ENCODE peak calls at places on chromosome 1, in eight cellular contexts. One of them, this sample, is unnamed.

GRCh38 chr1:6795661-6796060 is 10.4 kb downstream of the CAMTA1 start:
- DNase-seq in choroid plexus epithelial cell: peak; percentile 76
- DNase-seq in epithelial cell of proximal tubule: no peak
- DNase-seq in thoracic aorta: no peak
- DNase-seq in cardiac muscle cell: no peak
- DNase-seq in sigmoid colon: no peak
- DNase-seq in astrocyte: peak; percentile 94
- DNase-seq in stomach: no peak
- DNase-seq in this sample: no peak

GRCh38 chr1:91736999-91737615 is 148.8 kb downstream of the TGFBR3 start:
- DNase-seq in choroid plexus epithelial cell: peak; percentile 74
- DNase-seq in epithelial cell of proximal tubule: peak; percentile 92
- DNase-seq in thoracic aorta: peak; percentile 13
- DNase-seq in cardiac muscle cell: peak; percentile 82
- DNase-seq in sigmoid colon: peak; percentile 81
- DNase-seq in astrocyte: peak; percentile 87
- DNase-seq in stomach: no peak
- DNase-seq in this sample: no peak

GRCh38 chr1:876428-876827 is 47.3 kb upstream of the SAMD11 start:
- DNase-seq in choroid plexus epithelial cell: no peak
- DNase-seq in epithelial cell of proximal tubule: no peak
- DNase-seq in thoracic aorta: no peak
- DNase-seq in cardiac muscle cell: no peak
- DNase-seq in sigmoid colon: no peak
- DNase-seq in astrocyte: no peak
- DNase-seq in stomach: no peak
- DNase-seq in this sample: no peak

GRCh38 chr1:160217466-160218165 is 12.4 kb downstream of the PEA15 start:
- DNase-seq in choroid plexus epithelial cell: no peak
- DNase-seq in epithelial cell of proximal tubule: no peak
- DNase-seq in thoracic aorta: no peak
- DNase-seq in cardiac muscle cell: no peak
- DNase-seq in sigmoid colon: no peak
- DNase-seq in astrocyte: no peak
- DNase-seq in stomach: peak; percentile 49
- DNase-seq in this sample: no peak

GRCh38 chr1:39635205-39635870 is 4.1 kb downstream of the HEYL start:
- DNase-seq in choroid plexus epithelial cell: no peak
- DNase-seq in epithelial cell of proximal tubule: no peak
- DNase-seq in thoracic aorta: no peak
- DNase-seq in cardiac muscle cell: no peak
- DNase-seq in sigmoid colon: no peak
- DNase-seq in astrocyte: no peak
- DNase-seq in stomach: no peak
- DNase-seq in this sample: no peak

GRCh38 chr1:19765623-19766022 is 34.1 kb downstream of the TMCO4 start:
- DNase-seq in choroid plexus epithelial cell: peak; percentile 94
- DNase-seq in epithelial cell of proximal tubule: peak; percentile 80
- DNase-seq in thoracic aorta: no peak
- DNase-seq in cardiac muscle cell: no peak
- DNase-seq in sigmoid colon: no peak
- DNase-seq in astrocyte: peak; percentile 94
- DNase-seq in stomach: no peak
- DNase-seq in this sample: no peak

GRCh38 chr1:29830383-29830782 is 594.1 kb downstream of the PTPRU start:
- DNase-seq in choroid plexus epithelial cell: no peak
- DNase-seq in epithelial cell of proximal tubule: no peak
- DNase-seq in thoracic aorta: no peak
- DNase-seq in cardiac muscle cell: no peak
- DNase-seq in sigmoid colon: no peak
- DNase-seq in astrocyte: no peak
- DNase-seq in stomach: peak; percentile 10
- DNase-seq in this sample: no peak

GRCh38 chr1:208028526-208028925 is 117.6 kb upstream of the CD34 start:
- DNase-seq in choroid plexus epithelial cell: no peak
- DNase-seq in epithelial cell of proximal tubule: no peak
- DNase-seq in thoracic aorta: no peak
- DNase-seq in cardiac muscle cell: no peak
- DNase-seq in sigmoid colon: no peak
- DNase-seq in astrocyte: no peak
- DNase-seq in stomach: no peak
- DNase-seq in this sample: no peak

GRCh38 chr1:201828820-201829774 is at the start of gene IPO9:
- DNase-seq in choroid plexus epithelial cell: peak; percentile 96
- DNase-seq in epithelial cell of proximal tubule: peak; percentile 43
- DNase-seq in thoracic aorta: peak; percentile 85
- DNase-seq in cardiac muscle cell: peak; percentile 95
- DNase-seq in sigmoid colon: peak; percentile 96
- DNase-seq in astrocyte: peak; percentile 75
- DNase-seq in stomach: peak; percentile 97
- DNase-seq in this sample: peak; percentile 95

GRCh38 chr1:45135339-45135738 is 71.1 kb downstream of the ZSWIM5 start:
- DNase-seq in choroid plexus epithelial cell: no peak
- DNase-seq in epithelial cell of proximal tubule: no peak
- DNase-seq in thoracic aorta: no peak
- DNase-seq in cardiac muscle cell: no peak
- DNase-seq in sigmoid colon: no peak
- DNase-seq in astrocyte: no peak
- DNase-seq in stomach: no peak
- DNase-seq in this sample: no peak

GRCh38 chr1:33317946-33318345 is 3.0 kb downstream of the A3GALT2 start:
- DNase-seq in choroid plexus epithelial cell: no peak
- DNase-seq in epithelial cell of proximal tubule: no peak
- DNase-seq in thoracic aorta: no peak
- DNase-seq in cardiac muscle cell: no peak
- DNase-seq in sigmoid colon: no peak
- DNase-seq in astrocyte: no peak
- DNase-seq in stomach: no peak
- DNase-seq in this sample: no peak

GRCh38 chr1:229093546-229094336 is 177.2 kb upstream of the RAB4A start:
- DNase-seq in choroid plexus epithelial cell: no peak
- DNase-seq in epithelial cell of proximal tubule: no peak
- DNase-seq in thoracic aorta: no peak
- DNase-seq in cardiac muscle cell: no peak
- DNase-seq in sigmoid colon: no peak
- DNase-seq in astrocyte: no peak
- DNase-seq in stomach: peak; percentile 79
- DNase-seq in this sample: no peak

GRCh38 chr1:29520571-29521437 is 284.5 kb downstream of the PTPRU start:
- DNase-seq in choroid plexus epithelial cell: no peak
- DNase-seq in epithelial cell of proximal tubule: no peak
- DNase-seq in thoracic aorta: no peak
- DNase-seq in cardiac muscle cell: no peak
- DNase-seq in sigmoid colon: peak; percentile 40
- DNase-seq in astrocyte: peak; percentile 1
- DNase-seq in stomach: peak; percentile 16
- DNase-seq in this sample: peak; percentile 58

GRCh38 chr1:183236158-183236725 is 50.2 kb downstream of the LAMC2 start:
- DNase-seq in choroid plexus epithelial cell: no peak
- DNase-seq in epithelial cell of proximal tubule: no peak
- DNase-seq in thoracic aorta: no peak
- DNase-seq in cardiac muscle cell: peak; percentile 26
- DNase-seq in sigmoid colon: no peak
- DNase-seq in astrocyte: no peak
- DNase-seq in stomach: no peak
- DNase-seq in this sample: no peak

GRCh38 chr1:211479624-211480023 is 12.3 kb downstream of the RD3 start:
- DNase-seq in choroid plexus epithelial cell: no peak
- DNase-seq in epithelial cell of proximal tubule: no peak
- DNase-seq in thoracic aorta: no peak
- DNase-seq in cardiac muscle cell: no peak
- DNase-seq in sigmoid colon: no peak
- DNase-seq in astrocyte: no peak
- DNase-seq in stomach: no peak
- DNase-seq in this sample: no peak

GRCh38 chr1:212640223-212640885 is 31.8 kb downstream of the ATF3 start:
- DNase-seq in choroid plexus epithelial cell: no peak
- DNase-seq in epithelial cell of proximal tubule: no peak
- DNase-seq in thoracic aorta: no peak
- DNase-seq in cardiac muscle cell: no peak
- DNase-seq in sigmoid colon: no peak
- DNase-seq in astrocyte: no peak
- DNase-seq in stomach: no peak
- DNase-seq in this sample: no peak

GRCh38 chr1:108041360-108042143 is 76.6 kb upstream of the VAV3 start:
- DNase-seq in choroid plexus epithelial cell: no peak
- DNase-seq in epithelial cell of proximal tubule: no peak
- DNase-seq in thoracic aorta: no peak
- DNase-seq in cardiac muscle cell: no peak
- DNase-seq in sigmoid colon: no peak
- DNase-seq in astrocyte: no peak
- DNase-seq in stomach: no peak
- DNase-seq in this sample: no peak

GRCh38 chr1:36321119-36321951 is 2.1 kb downstream of the EVA1B start:
- DNase-seq in choroid plexus epithelial cell: peak; percentile 98
- DNase-seq in epithelial cell of proximal tubule: no peak
- DNase-seq in thoracic aorta: no peak
- DNase-seq in cardiac muscle cell: peak; percentile 92
- DNase-seq in sigmoid colon: peak; percentile 93
- DNase-seq in astrocyte: peak; percentile 52
- DNase-seq in stomach: peak; percentile 60
- DNase-seq in this sample: peak; percentile 95

GRCh38 chr1:201295346-201295745 is 12.0 kb downstream of the PKP1 start:
- DNase-seq in choroid plexus epithelial cell: no peak
- DNase-seq in epithelial cell of proximal tubule: no peak
- DNase-seq in thoracic aorta: no peak
- DNase-seq in cardiac muscle cell: no peak
- DNase-seq in sigmoid colon: no peak
- DNase-seq in astrocyte: no peak
- DNase-seq in stomach: no peak
- DNase-seq in this sample: no peak

GRCh38 chr1:112092656-112093371 is 103.3 kb upstream of the KCND3 start:
- DNase-seq in choroid plexus epithelial cell: no peak
- DNase-seq in epithelial cell of proximal tubule: no peak
- DNase-seq in thoracic aorta: no peak
- DNase-seq in cardiac muscle cell: no peak
- DNase-seq in sigmoid colon: no peak
- DNase-seq in astrocyte: no peak
- DNase-seq in stomach: no peak
- DNase-seq in this sample: no peak

DNA sequence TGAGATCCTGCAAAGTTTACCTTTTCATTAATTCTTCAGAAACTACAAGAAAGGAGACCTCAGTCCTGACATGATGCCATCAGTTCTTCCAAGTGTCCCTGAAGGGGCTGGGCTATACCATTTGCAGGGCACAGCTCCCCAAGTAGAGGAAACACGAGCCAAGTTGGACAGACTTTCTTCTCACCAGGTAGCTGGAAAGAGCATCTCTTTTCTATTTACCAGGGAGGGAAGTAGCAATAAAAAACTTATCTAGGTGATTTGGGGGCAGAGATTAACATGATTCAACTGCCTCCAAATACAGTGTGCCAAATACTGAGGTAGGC is 103.9 kb upstream of the KCND3 start:
- DNase-seq in choroid plexus epithelial cell: no peak
- DNase-seq in epithelial cell of proximal tubule: no peak
- DNase-seq in thoracic aorta: no peak
- DNase-seq in cardiac muscle cell: no peak
- DNase-seq in sigmoid colon: no peak
- DNase-seq in astrocyte: no peak
- DNase-seq in stomach: no peak
- DNase-seq in this sample: no peak
- TF ChIP-seq CTCF in choroid plexus epithelial cell: no peak
- TF ChIP-seq CTCF in epithelial cell of proximal tubule: no peak
- TF ChIP-seq CTCF in thoracic aorta: no peak
- TF ChIP-seq CTCF in cardiac muscle cell: no peak
- TF ChIP-seq CTCF in sigmoid colon: no peak
- TF ChIP-seq CTCF in astrocyte: no peak
- TF ChIP-seq CTCF in stomach: no peak
- TF ChIP-seq CTCF in this sample: no peak

DNA sequence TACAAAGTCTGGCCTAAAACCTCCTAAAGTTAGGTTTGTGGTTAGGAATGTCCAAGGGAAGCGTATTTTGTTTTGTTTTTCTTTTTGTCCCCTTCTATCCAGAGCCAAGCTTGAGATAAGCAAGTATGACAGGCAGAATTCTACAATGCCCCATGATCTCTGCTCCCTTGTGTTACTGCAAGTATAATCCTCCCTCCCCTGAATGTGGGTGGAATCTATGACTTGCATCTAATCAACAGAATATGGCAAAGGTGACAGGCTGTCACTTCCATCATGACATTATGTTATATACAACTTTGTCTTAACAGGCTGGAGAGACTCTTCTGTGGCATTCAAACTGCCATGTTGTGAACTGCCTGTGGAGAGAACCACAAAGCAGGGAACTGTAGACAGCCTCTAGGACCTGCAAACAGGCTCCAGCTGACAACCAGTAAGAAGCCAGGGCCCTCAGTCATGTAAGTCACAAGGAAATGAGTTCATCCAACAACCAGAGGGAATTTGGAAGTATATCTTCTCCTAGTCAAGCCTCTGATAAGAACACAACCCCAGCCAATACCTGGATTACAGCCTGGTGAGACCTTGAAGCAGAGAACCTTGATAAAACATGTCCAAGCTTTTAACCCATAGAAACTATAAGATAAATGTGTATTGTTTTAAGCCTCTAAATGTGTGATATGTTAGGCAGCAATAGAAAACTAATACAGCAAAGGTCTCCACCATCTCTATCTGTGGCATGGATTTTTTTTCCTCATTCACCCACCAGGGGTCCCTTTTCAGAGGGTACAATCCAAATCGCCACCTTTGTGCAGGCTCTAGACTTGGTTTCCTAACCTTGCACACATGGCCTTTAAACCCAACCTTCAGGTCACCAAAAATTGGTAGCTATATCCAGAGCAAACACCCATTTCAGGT is 5.7 kb upstream of the C1orf162 start:
- DNase-seq in choroid plexus epithelial cell: no peak
- DNase-seq in epithelial cell of proximal tubule: no peak
- DNase-seq in thoracic aorta: no peak
- DNase-seq in cardiac muscle cell: no peak
- DNase-seq in sigmoid colon: no peak
- DNase-seq in astrocyte: no peak
- DNase-seq in stomach: no peak
- DNase-seq in this sample: no peak
- TF ChIP-seq CTCF in choroid plexus epithelial cell: peak; percentile 5
- TF ChIP-seq CTCF in epithelial cell of proximal tubule: peak; percentile 4
- TF ChIP-seq CTCF in thoracic aorta: no peak
- TF ChIP-seq CTCF in cardiac muscle cell: no peak
- TF ChIP-seq CTCF in sigmoid colon: no peak
- TF ChIP-seq CTCF in astrocyte: no peak
- TF ChIP-seq CTCF in stomach: no peak
- TF ChIP-seq CTCF in this sample: peak; percentile 18

GRCh38 chr1:105204836-105205371 is 1455.2 kb downstream of the AMY1C start:
- DNase-seq in choroid plexus epithelial cell: no peak
- DNase-seq in epithelial cell of proximal tubule: no peak
- DNase-seq in thoracic aorta: no peak
- DNase-seq in cardiac muscle cell: no peak
- DNase-seq in sigmoid colon: no peak
- DNase-seq in astrocyte: no peak
- DNase-seq in stomach: no peak
- DNase-seq in this sample: no peak
- TF ChIP-seq CTCF in choroid plexus epithelial cell: no peak
- TF ChIP-seq CTCF in epithelial cell of proximal tubule: no peak
- TF ChIP-seq CTCF in thoracic aorta: no peak
- TF ChIP-seq CTCF in cardiac muscle cell: no peak
- TF ChIP-seq CTCF in sigmoid colon: no peak
- TF ChIP-seq CTCF in astrocyte: no peak
- TF ChIP-seq CTCF in stomach: no peak
- TF ChIP-seq CTCF in this sample: no peak

GRCh38 chr1:59776960-59777852 is 37.5 kb upstream of the HOOK1 start:
- DNase-seq in choroid plexus epithelial cell: peak; percentile 12
- DNase-seq in epithelial cell of proximal tubule: no peak
- DNase-seq in thoracic aorta: no peak
- DNase-seq in cardiac muscle cell: no peak
- DNase-seq in sigmoid colon: no peak
- DNase-seq in astrocyte: peak; percentile 24
- DNase-seq in stomach: no peak
- DNase-seq in this sample: no peak
- TF ChIP-seq CTCF in choroid plexus epithelial cell: peak; percentile 22
- TF ChIP-seq CTCF in epithelial cell of proximal tubule: peak; percentile 30
- TF ChIP-seq CTCF in thoracic aorta: no peak
- TF ChIP-seq CTCF in cardiac muscle cell: peak; percentile 12
- TF ChIP-seq CTCF in sigmoid colon: no peak
- TF ChIP-seq CTCF in astrocyte: no peak
- TF ChIP-seq CTCF in stomach: no peak
- TF ChIP-seq CTCF in this sample: peak; percentile 55

This sample was measured in chondrocyte.